ENCODE peak calls at places on chromosomes 11 and 22, in nine cellular contexts. One of them, this sample, is unnamed.

GRCh38 chr11:114606003-114606801 is 10.6 kb upstream of the NXPE4 start:
- DNase-seq in NCI-H1694 treated with DMSO at 0.1 percent for 48 hours: no peak
- DNase-seq in fibroblast of the conjunctiva: no peak
- DNase-seq in GM04504: no peak
- DNase-seq in body of pancreas: no peak
- DNase-seq in NCI-H748 treated with DMSO at 0.1 percent for 48 hours: no peak
- DNase-seq in AG10803: peak; percentile 20
- DNase-seq in activated effector memory CD4-positive, alpha-beta T cell treated with anti-CD3 and anti-CD28 coated beads, Interleukin-2, amount 50 U/mL, for 16 hours: no peak
- DNase-seq in activated T-cell treated with anti-CD3 and anti-CD28 coated beads, Interleukin-2, amount 50 U/mL, for 1 hour: no peak
- DNase-seq in this sample: peak; percentile 6

GRCh38 chr11:77879218-77879617 is 58.3 kb downstream of the AAMDC start:
- DNase-seq in NCI-H1694 treated with DMSO at 0.1 percent for 48 hours: no peak
- DNase-seq in fibroblast of the conjunctiva: peak; percentile 80
- DNase-seq in GM04504: no peak
- DNase-seq in body of pancreas: peak; percentile 38
- DNase-seq in NCI-H748 treated with DMSO at 0.1 percent for 48 hours: no peak
- DNase-seq in AG10803: peak; percentile 66
- DNase-seq in activated effector memory CD4-positive, alpha-beta T cell treated with anti-CD3 and anti-CD28 coated beads, Interleukin-2, amount 50 U/mL, for 16 hours: no peak
- DNase-seq in activated T-cell treated with anti-CD3 and anti-CD28 coated beads, Interleukin-2, amount 50 U/mL, for 1 hour: no peak
- DNase-seq in this sample: peak; percentile 32

GRCh38 chr11:122655527-122656072 is at the start of gene UBASH3B:
- DNase-seq in NCI-H1694 treated with DMSO at 0.1 percent for 48 hours: no peak
- DNase-seq in fibroblast of the conjunctiva: peak; percentile 72
- DNase-seq in GM04504: peak; percentile 66
- DNase-seq in body of pancreas: peak; percentile 86
- DNase-seq in NCI-H748 treated with DMSO at 0.1 percent for 48 hours: no peak
- DNase-seq in AG10803: peak; percentile 82
- DNase-seq in activated effector memory CD4-positive, alpha-beta T cell treated with anti-CD3 and anti-CD28 coated beads, Interleukin-2, amount 50 U/mL, for 16 hours: peak; percentile 88
- DNase-seq in activated T-cell treated with anti-CD3 and anti-CD28 coated beads, Interleukin-2, amount 50 U/mL, for 1 hour: peak; percentile 68
- DNase-seq in this sample: peak; percentile 94

GRCh38 chr22:39316440-39317083 is 2.9 kb downstream of the RPL3 start:
- DNase-seq in NCI-H1694 treated with DMSO at 0.1 percent for 48 hours: peak; percentile 77
- DNase-seq in fibroblast of the conjunctiva: peak; percentile 92
- DNase-seq in GM04504: peak; percentile 87
- DNase-seq in body of pancreas: peak; percentile 84
- DNase-seq in NCI-H748 treated with DMSO at 0.1 percent for 48 hours: peak; percentile 2
- DNase-seq in AG10803: peak; percentile 94
- DNase-seq in activated effector memory CD4-positive, alpha-beta T cell treated with anti-CD3 and anti-CD28 coated beads, Interleukin-2, amount 50 U/mL, for 16 hours: peak; percentile 91
- DNase-seq in activated T-cell treated with anti-CD3 and anti-CD28 coated beads, Interleukin-2, amount 50 U/mL, for 1 hour: peak; percentile 74
- DNase-seq in this sample: peak; percentile 91

GRCh38 chr11:116533186-116533825 is 239.5 kb downstream of the BUD13 start:
- DNase-seq in NCI-H1694 treated with DMSO at 0.1 percent for 48 hours: no peak
- DNase-seq in fibroblast of the conjunctiva: no peak
- DNase-seq in GM04504: no peak
- DNase-seq in body of pancreas: no peak
- DNase-seq in NCI-H748 treated with DMSO at 0.1 percent for 48 hours: no peak
- DNase-seq in AG10803: no peak
- DNase-seq in activated effector memory CD4-positive, alpha-beta T cell treated with anti-CD3 and anti-CD28 coated beads, Interleukin-2, amount 50 U/mL, for 16 hours: no peak
- DNase-seq in activated T-cell treated with anti-CD3 and anti-CD28 coated beads, Interleukin-2, amount 50 U/mL, for 1 hour: no peak
- DNase-seq in this sample: no peak

GRCh38 chr11:45917623-45918330 is at the start of gene PEX16:
- DNase-seq in NCI-H1694 treated with DMSO at 0.1 percent for 48 hours: peak; percentile 92
- DNase-seq in fibroblast of the conjunctiva: peak; percentile 100
- DNase-seq in GM04504: peak; percentile 100
- DNase-seq in body of pancreas: peak; percentile 97
- DNase-seq in NCI-H748 treated with DMSO at 0.1 percent for 48 hours: peak; percentile 94
- DNase-seq in AG10803: peak; percentile 100
- DNase-seq in activated effector memory CD4-positive, alpha-beta T cell treated with anti-CD3 and anti-CD28 coated beads, Interleukin-2, amount 50 U/mL, for 16 hours: peak; percentile 98
- DNase-seq in activated T-cell treated with anti-CD3 and anti-CD28 coated beads, Interleukin-2, amount 50 U/mL, for 1 hour: peak; percentile 89
- DNase-seq in this sample: peak; percentile 100

GRCh38 chr11:111983187-111983986 is 41.8 kb upstream of the DLAT start:
- DNase-seq in NCI-H1694 treated with DMSO at 0.1 percent for 48 hours: no peak
- DNase-seq in fibroblast of the conjunctiva: no peak
- DNase-seq in GM04504: no peak
- DNase-seq in body of pancreas: peak; percentile 86
- DNase-seq in NCI-H748 treated with DMSO at 0.1 percent for 48 hours: peak; percentile 8
- DNase-seq in AG10803: no peak
- DNase-seq in activated effector memory CD4-positive, alpha-beta T cell treated with anti-CD3 and anti-CD28 coated beads, Interleukin-2, amount 50 U/mL, for 16 hours: no peak
- DNase-seq in activated T-cell treated with anti-CD3 and anti-CD28 coated beads, Interleukin-2, amount 50 U/mL, for 1 hour: no peak
- DNase-seq in this sample: no peak

GRCh38 chr22:31218565-31219262 is 6.6 kb downstream of the LIMK2 start:
- DNase-seq in NCI-H1694 treated with DMSO at 0.1 percent for 48 hours: no peak
- DNase-seq in fibroblast of the conjunctiva: no peak
- DNase-seq in GM04504: no peak
- DNase-seq in body of pancreas: no peak
- DNase-seq in NCI-H748 treated with DMSO at 0.1 percent for 48 hours: no peak
- DNase-seq in AG10803: no peak
- DNase-seq in activated effector memory CD4-positive, alpha-beta T cell treated with anti-CD3 and anti-CD28 coated beads, Interleukin-2, amount 50 U/mL, for 16 hours: no peak
- DNase-seq in activated T-cell treated with anti-CD3 and anti-CD28 coated beads, Interleukin-2, amount 50 U/mL, for 1 hour: no peak
- DNase-seq in this sample: no peak

GRCh38 chr22:45949921-45950320 is 27.0 kb downstream of the WNT7B start:
- DNase-seq in NCI-H1694 treated with DMSO at 0.1 percent for 48 hours: peak; percentile 53
- DNase-seq in fibroblast of the conjunctiva: no peak
- DNase-seq in GM04504: no peak
- DNase-seq in body of pancreas: no peak
- DNase-seq in NCI-H748 treated with DMSO at 0.1 percent for 48 hours: no peak
- DNase-seq in AG10803: no peak
- DNase-seq in activated effector memory CD4-positive, alpha-beta T cell treated with anti-CD3 and anti-CD28 coated beads, Interleukin-2, amount 50 U/mL, for 16 hours: no peak
- DNase-seq in activated T-cell treated with anti-CD3 and anti-CD28 coated beads, Interleukin-2, amount 50 U/mL, for 1 hour: no peak
- DNase-seq in this sample: no peak

GRCh38 chr22:22103078-22103593 is 120.5 kb upstream of the TOP3B start:
- DNase-seq in NCI-H1694 treated with DMSO at 0.1 percent for 48 hours: no peak
- DNase-seq in fibroblast of the conjunctiva: no peak
- DNase-seq in GM04504: no peak
- DNase-seq in body of pancreas: no peak
- DNase-seq in NCI-H748 treated with DMSO at 0.1 percent for 48 hours: no peak
- DNase-seq in AG10803: no peak
- DNase-seq in activated effector memory CD4-positive, alpha-beta T cell treated with anti-CD3 and anti-CD28 coated beads, Interleukin-2, amount 50 U/mL, for 16 hours: no peak
- DNase-seq in activated T-cell treated with anti-CD3 and anti-CD28 coated beads, Interleukin-2, amount 50 U/mL, for 1 hour: no peak
- DNase-seq in this sample: no peak

GRCh38 chr11:120828847-120829246 is 195.1 kb upstream of the TBCEL start:
- DNase-seq in NCI-H1694 treated with DMSO at 0.1 percent for 48 hours: no peak
- DNase-seq in fibroblast of the conjunctiva: no peak
- DNase-seq in GM04504: no peak
- DNase-seq in body of pancreas: no peak
- DNase-seq in NCI-H748 treated with DMSO at 0.1 percent for 48 hours: no peak
- DNase-seq in AG10803: no peak
- DNase-seq in activated effector memory CD4-positive, alpha-beta T cell treated with anti-CD3 and anti-CD28 coated beads, Interleukin-2, amount 50 U/mL, for 16 hours: no peak
- DNase-seq in activated T-cell treated with anti-CD3 and anti-CD28 coated beads, Interleukin-2, amount 50 U/mL, for 1 hour: no peak
- DNase-seq in this sample: no peak

GRCh38 chr11:32527191-32527590 is 56.4 kb upstream of the EIF3M start:
- DNase-seq in NCI-H1694 treated with DMSO at 0.1 percent for 48 hours: no peak
- DNase-seq in fibroblast of the conjunctiva: no peak
- DNase-seq in GM04504: no peak
- DNase-seq in body of pancreas: no peak
- DNase-seq in NCI-H748 treated with DMSO at 0.1 percent for 48 hours: no peak
- DNase-seq in AG10803: no peak
- DNase-seq in activated effector memory CD4-positive, alpha-beta T cell treated with anti-CD3 and anti-CD28 coated beads, Interleukin-2, amount 50 U/mL, for 16 hours: no peak
- DNase-seq in activated T-cell treated with anti-CD3 and anti-CD28 coated beads, Interleukin-2, amount 50 U/mL, for 1 hour: no peak
- DNase-seq in this sample: no peak

GRCh38 chr11:134878785-134879184 is 466.7 kb upstream of the B3GAT1 start:
- DNase-seq in NCI-H1694 treated with DMSO at 0.1 percent for 48 hours: no peak
- DNase-seq in fibroblast of the conjunctiva: no peak
- DNase-seq in GM04504: no peak
- DNase-seq in body of pancreas: no peak
- DNase-seq in NCI-H748 treated with DMSO at 0.1 percent for 48 hours: no peak
- DNase-seq in AG10803: no peak
- DNase-seq in activated effector memory CD4-positive, alpha-beta T cell treated with anti-CD3 and anti-CD28 coated beads, Interleukin-2, amount 50 U/mL, for 16 hours: no peak
- DNase-seq in activated T-cell treated with anti-CD3 and anti-CD28 coated beads, Interleukin-2, amount 50 U/mL, for 1 hour: no peak
- DNase-seq in this sample: no peak

GRCh38 chr22:33577862-33578411 is 342.3 kb downstream of the LARGE1 start:
- DNase-seq in NCI-H1694 treated with DMSO at 0.1 percent for 48 hours: no peak
- DNase-seq in fibroblast of the conjunctiva: no peak
- DNase-seq in GM04504: no peak
- DNase-seq in body of pancreas: peak; percentile 48
- DNase-seq in NCI-H748 treated with DMSO at 0.1 percent for 48 hours: no peak
- DNase-seq in AG10803: no peak
- DNase-seq in activated effector memory CD4-positive, alpha-beta T cell treated with anti-CD3 and anti-CD28 coated beads, Interleukin-2, amount 50 U/mL, for 16 hours: no peak
- DNase-seq in activated T-cell treated with anti-CD3 and anti-CD28 coated beads, Interleukin-2, amount 50 U/mL, for 1 hour: no peak
- DNase-seq in this sample: no peak

GRCh38 chr11:45411221-45411946 is 125.2 kb upstream of the SYT13 start:
- DNase-seq in NCI-H1694 treated with DMSO at 0.1 percent for 48 hours: no peak
- DNase-seq in fibroblast of the conjunctiva: no peak
- DNase-seq in GM04504: no peak
- DNase-seq in body of pancreas: no peak
- DNase-seq in NCI-H748 treated with DMSO at 0.1 percent for 48 hours: no peak
- DNase-seq in AG10803: peak; percentile 48
- DNase-seq in activated effector memory CD4-positive, alpha-beta T cell treated with anti-CD3 and anti-CD28 coated beads, Interleukin-2, amount 50 U/mL, for 16 hours: no peak
- DNase-seq in activated T-cell treated with anti-CD3 and anti-CD28 coated beads, Interleukin-2, amount 50 U/mL, for 1 hour: no peak
- DNase-seq in this sample: no peak

GRCh38 chr11:82846037-82846383 is 54.2 kb downstream of the PRCP start:
- DNase-seq in NCI-H1694 treated with DMSO at 0.1 percent for 48 hours: no peak
- DNase-seq in fibroblast of the conjunctiva: no peak
- DNase-seq in GM04504: no peak
- DNase-seq in body of pancreas: no peak
- DNase-seq in NCI-H748 treated with DMSO at 0.1 percent for 48 hours: no peak
- DNase-seq in AG10803: no peak
- DNase-seq in activated effector memory CD4-positive, alpha-beta T cell treated with anti-CD3 and anti-CD28 coated beads, Interleukin-2, amount 50 U/mL, for 16 hours: no peak
- DNase-seq in activated T-cell treated with anti-CD3 and anti-CD28 coated beads, Interleukin-2, amount 50 U/mL, for 1 hour: no peak
- DNase-seq in this sample: no peak

GRCh38 chr22:35346596-35347220 is 34.2 kb upstream of the HMOX1 start:
- DNase-seq in NCI-H1694 treated with DMSO at 0.1 percent for 48 hours: no peak
- DNase-seq in fibroblast of the conjunctiva: no peak
- DNase-seq in GM04504: no peak
- DNase-seq in body of pancreas: no peak
- DNase-seq in NCI-H748 treated with DMSO at 0.1 percent for 48 hours: no peak
- DNase-seq in AG10803: no peak
- DNase-seq in activated effector memory CD4-positive, alpha-beta T cell treated with anti-CD3 and anti-CD28 coated beads, Interleukin-2, amount 50 U/mL, for 16 hours: no peak
- DNase-seq in activated T-cell treated with anti-CD3 and anti-CD28 coated beads, Interleukin-2, amount 50 U/mL, for 1 hour: no peak
- DNase-seq in this sample: no peak

GRCh38 chr11:12674936-12675696 is 895 bp downstream of the TEAD1 start:
- DNase-seq in NCI-H1694 treated with DMSO at 0.1 percent for 48 hours: no peak
- DNase-seq in fibroblast of the conjunctiva: no peak
- DNase-seq in GM04504: no peak
- DNase-seq in body of pancreas: peak; percentile 55
- DNase-seq in NCI-H748 treated with DMSO at 0.1 percent for 48 hours: peak; percentile 24
- DNase-seq in AG10803: no peak
- DNase-seq in activated effector memory CD4-positive, alpha-beta T cell treated with anti-CD3 and anti-CD28 coated beads, Interleukin-2, amount 50 U/mL, for 16 hours: no peak
- DNase-seq in activated T-cell treated with anti-CD3 and anti-CD28 coated beads, Interleukin-2, amount 50 U/mL, for 1 hour: peak; percentile 25
- DNase-seq in this sample: peak; percentile 45

GRCh38 chr11:132848336-132848735 is 684.0 kb downstream of the OPCML start:
- DNase-seq in NCI-H1694 treated with DMSO at 0.1 percent for 48 hours: no peak
- DNase-seq in fibroblast of the conjunctiva: no peak
- DNase-seq in GM04504: peak; percentile 48
- DNase-seq in body of pancreas: no peak
- DNase-seq in NCI-H748 treated with DMSO at 0.1 percent for 48 hours: no peak
- DNase-seq in AG10803: peak; percentile 94
- DNase-seq in activated effector memory CD4-positive, alpha-beta T cell treated with anti-CD3 and anti-CD28 coated beads, Interleukin-2, amount 50 U/mL, for 16 hours: no peak
- DNase-seq in activated T-cell treated with anti-CD3 and anti-CD28 coated beads, Interleukin-2, amount 50 U/mL, for 1 hour: no peak
- DNase-seq in this sample: no peak

GRCh38 chr11:69253028-69253427 is 40.9 kb upstream of the MYEOV start:
- DNase-seq in NCI-H1694 treated with DMSO at 0.1 percent for 48 hours: no peak
- DNase-seq in fibroblast of the conjunctiva: peak; percentile 23
- DNase-seq in GM04504: peak; percentile 18
- DNase-seq in body of pancreas: peak; percentile 23
- DNase-seq in NCI-H748 treated with DMSO at 0.1 percent for 48 hours: no peak
- DNase-seq in AG10803: peak; percentile 74
- DNase-seq in activated effector memory CD4-positive, alpha-beta T cell treated with anti-CD3 and anti-CD28 coated beads, Interleukin-2, amount 50 U/mL, for 16 hours: no peak
- DNase-seq in activated T-cell treated with anti-CD3 and anti-CD28 coated beads, Interleukin-2, amount 50 U/mL, for 1 hour: no peak
- DNase-seq in this sample: peak; percentile 78

GRCh38 chr22:42174062-42174461 is 43.5 kb upstream of the CYP2D6 start:
- DNase-seq in NCI-H1694 treated with DMSO at 0.1 percent for 48 hours: no peak
- DNase-seq in fibroblast of the conjunctiva: no peak
- DNase-seq in GM04504: no peak
- DNase-seq in body of pancreas: no peak
- DNase-seq in NCI-H748 treated with DMSO at 0.1 percent for 48 hours: no peak
- DNase-seq in AG10803: peak; percentile 50
- DNase-seq in activated effector memory CD4-positive, alpha-beta T cell treated with anti-CD3 and anti-CD28 coated beads, Interleukin-2, amount 50 U/mL, for 16 hours: no peak
- DNase-seq in activated T-cell treated with anti-CD3 and anti-CD28 coated beads, Interleukin-2, amount 50 U/mL, for 1 hour: no peak
- DNase-seq in this sample: peak; percentile 40

GRCh38 chr11:101583180-101584128 is at the start of gene TRPC6:
- DNase-seq in NCI-H1694 treated with DMSO at 0.1 percent for 48 hours: no peak
- DNase-seq in fibroblast of the conjunctiva: no peak
- DNase-seq in GM04504: peak; percentile 1
- DNase-seq in body of pancreas: peak; percentile 24
- DNase-seq in NCI-H748 treated with DMSO at 0.1 percent for 48 hours: peak; percentile 27
- DNase-seq in AG10803: no peak
- DNase-seq in activated effector memory CD4-positive, alpha-beta T cell treated with anti-CD3 and anti-CD28 coated beads, Interleukin-2, amount 50 U/mL, for 16 hours: no peak
- DNase-seq in activated T-cell treated with anti-CD3 and anti-CD28 coated beads, Interleukin-2, amount 50 U/mL, for 1 hour: no peak
- DNase-seq in this sample: peak; percentile 6

GRCh38 chr11:97092823-97093222 is 703.0 kb downstream of the JRKL start:
- DNase-seq in NCI-H1694 treated with DMSO at 0.1 percent for 48 hours: no peak
- DNase-seq in fibroblast of the conjunctiva: no peak
- DNase-seq in GM04504: no peak
- DNase-seq in body of pancreas: no peak
- DNase-seq in NCI-H748 treated with DMSO at 0.1 percent for 48 hours: no peak
- DNase-seq in AG10803: no peak
- DNase-seq in activated effector memory CD4-positive, alpha-beta T cell treated with anti-CD3 and anti-CD28 coated beads, Interleukin-2, amount 50 U/mL, for 16 hours: no peak
- DNase-seq in activated T-cell treated with anti-CD3 and anti-CD28 coated beads, Interleukin-2, amount 50 U/mL, for 1 hour: no peak
- DNase-seq in this sample: no peak

GRCh38 chr11:47566166-47566546 is 757 bp downstream of the PTPMT1 start:
- DNase-seq in NCI-H1694 treated with DMSO at 0.1 percent for 48 hours: no peak
- DNase-seq in fibroblast of the conjunctiva: no peak
- DNase-seq in GM04504: no peak
- DNase-seq in body of pancreas: peak; percentile 41
- DNase-seq in NCI-H748 treated with DMSO at 0.1 percent for 48 hours: no peak
- DNase-seq in AG10803: no peak
- DNase-seq in activated effector memory CD4-positive, alpha-beta T cell treated with anti-CD3 and anti-CD28 coated beads, Interleukin-2, amount 50 U/mL, for 16 hours: no peak
- DNase-seq in activated T-cell treated with anti-CD3 and anti-CD28 coated beads, Interleukin-2, amount 50 U/mL, for 1 hour: no peak
- DNase-seq in this sample: peak; percentile 30

GRCh38 chr11:34208266-34209135 is 103.1 kb downstream of the NAT10 start:
- DNase-seq in NCI-H1694 treated with DMSO at 0.1 percent for 48 hours: peak; percentile 6
- DNase-seq in fibroblast of the conjunctiva: no peak
- DNase-seq in GM04504: no peak
- DNase-seq in body of pancreas: no peak
- DNase-seq in NCI-H748 treated with DMSO at 0.1 percent for 48 hours: no peak
- DNase-seq in AG10803: no peak
- DNase-seq in activated effector memory CD4-positive, alpha-beta T cell treated with anti-CD3 and anti-CD28 coated beads, Interleukin-2, amount 50 U/mL, for 16 hours: no peak
- DNase-seq in activated T-cell treated with anti-CD3 and anti-CD28 coated beads, Interleukin-2, amount 50 U/mL, for 1 hour: no peak
- DNase-seq in this sample: peak; percentile 27

GRCh38 chr11:107591446-107592236 is 694 bp downstream of the ELMOD1 start:
- DNase-seq in NCI-H1694 treated with DMSO at 0.1 percent for 48 hours: no peak
- DNase-seq in fibroblast of the conjunctiva: no peak
- DNase-seq in GM04504: no peak
- DNase-seq in body of pancreas: no peak
- DNase-seq in NCI-H748 treated with DMSO at 0.1 percent for 48 hours: no peak
- DNase-seq in AG10803: peak; percentile 11
- DNase-seq in activated effector memory CD4-positive, alpha-beta T cell treated with anti-CD3 and anti-CD28 coated beads, Interleukin-2, amount 50 U/mL, for 16 hours: peak; percentile 71
- DNase-seq in activated T-cell treated with anti-CD3 and anti-CD28 coated beads, Interleukin-2, amount 50 U/mL, for 1 hour: peak; percentile 34
- DNase-seq in this sample: peak; percentile 12

GRCh38 chr22:27684856-27685255 is 116.7 kb downstream of the MN1 start:
- DNase-seq in NCI-H1694 treated with DMSO at 0.1 percent for 48 hours: no peak
- DNase-seq in fibroblast of the conjunctiva: no peak
- DNase-seq in GM04504: no peak
- DNase-seq in body of pancreas: no peak
- DNase-seq in NCI-H748 treated with DMSO at 0.1 percent for 48 hours: no peak
- DNase-seq in AG10803: no peak
- DNase-seq in activated effector memory CD4-positive, alpha-beta T cell treated with anti-CD3 and anti-CD28 coated beads, Interleukin-2, amount 50 U/mL, for 16 hours: no peak
- DNase-seq in activated T-cell treated with anti-CD3 and anti-CD28 coated beads, Interleukin-2, amount 50 U/mL, for 1 hour: no peak
- DNase-seq in this sample: no peak

GRCh38 chr11:124863137-124863825 is 2.0 kb upstream of the ROBO3 start:
- DNase-seq in NCI-H1694 treated with DMSO at 0.1 percent for 48 hours: no peak
- DNase-seq in fibroblast of the conjunctiva: no peak
- DNase-seq in GM04504: no peak
- DNase-seq in body of pancreas: peak; percentile 65
- DNase-seq in NCI-H748 treated with DMSO at 0.1 percent for 48 hours: no peak
- DNase-seq in AG10803: peak; percentile 25
- DNase-seq in activated effector memory CD4-positive, alpha-beta T cell treated with anti-CD3 and anti-CD28 coated beads, Interleukin-2, amount 50 U/mL, for 16 hours: peak; percentile 59
- DNase-seq in activated T-cell treated with anti-CD3 and anti-CD28 coated beads, Interleukin-2, amount 50 U/mL, for 1 hour: no peak
- DNase-seq in this sample: peak; percentile 43

GRCh38 chr11:115930276-115930675 is 426.1 kb upstream of the CADM1 start:
- DNase-seq in NCI-H1694 treated with DMSO at 0.1 percent for 48 hours: no peak
- DNase-seq in fibroblast of the conjunctiva: no peak
- DNase-seq in GM04504: no peak
- DNase-seq in body of pancreas: no peak
- DNase-seq in NCI-H748 treated with DMSO at 0.1 percent for 48 hours: no peak
- DNase-seq in AG10803: no peak
- DNase-seq in activated effector memory CD4-positive, alpha-beta T cell treated with anti-CD3 and anti-CD28 coated beads, Interleukin-2, amount 50 U/mL, for 16 hours: no peak
- DNase-seq in activated T-cell treated with anti-CD3 and anti-CD28 coated beads, Interleukin-2, amount 50 U/mL, for 1 hour: no peak
- DNase-seq in this sample: no peak

GRCh38 chr22:30424471-30425326 is 869 bp upstream of the MTFP1 start:
- DNase-seq in NCI-H1694 treated with DMSO at 0.1 percent for 48 hours: no peak
- DNase-seq in fibroblast of the conjunctiva: no peak
- DNase-seq in GM04504: no peak
- DNase-seq in body of pancreas: no peak
- DNase-seq in NCI-H748 treated with DMSO at 0.1 percent for 48 hours: no peak
- DNase-seq in AG10803: no peak
- DNase-seq in activated effector memory CD4-positive, alpha-beta T cell treated with anti-CD3 and anti-CD28 coated beads, Interleukin-2, amount 50 U/mL, for 16 hours: no peak
- DNase-seq in activated T-cell treated with anti-CD3 and anti-CD28 coated beads, Interleukin-2, amount 50 U/mL, for 1 hour: no peak
- DNase-seq in this sample: no peak

GRCh38 chr11:117696489-117696888 is 100.5 kb downstream of the DSCAML1 start:
- DNase-seq in NCI-H1694 treated with DMSO at 0.1 percent for 48 hours: no peak
- DNase-seq in fibroblast of the conjunctiva: no peak
- DNase-seq in GM04504: no peak
- DNase-seq in body of pancreas: no peak
- DNase-seq in NCI-H748 treated with DMSO at 0.1 percent for 48 hours: no peak
- DNase-seq in AG10803: no peak
- DNase-seq in activated effector memory CD4-positive, alpha-beta T cell treated with anti-CD3 and anti-CD28 coated beads, Interleukin-2, amount 50 U/mL, for 16 hours: no peak
- DNase-seq in activated T-cell treated with anti-CD3 and anti-CD28 coated beads, Interleukin-2, amount 50 U/mL, for 1 hour: no peak
- DNase-seq in this sample: no peak

This sample was measured in EL.